ENCODE peak calls at places on chromosomes 2 and 18, in nine cellular contexts. F is bronchial epithelial cell, G is dorsolateral prefrontal cortex, E is heart left ventricle, X is fibroblast of lung, L is body of pancreas, H is coronary artery, P is lower lobe of right lung, R is PC-3. Y is an unnamed sample.

GRCh38 chr2:10331033-10331701 is 28.5 kb downstream of the HPCAL1 start:
- DNase-seq in F (no peak), G (no peak), E (peak; percentile 80), X (peak; percentile 37), L (no peak), H (no peak), P (peak; percentile 88), R (peak; percentile 61), Y (peak; percentile 62)

GRCh38 chr2:226423498-226423960 is 376.1 kb downstream of the IRS1 start:
- DNase-seq in F (peak; percentile 47), G (peak; percentile 37), E (no peak), X (peak; percentile 31), L (peak; percentile 16), H (no peak), P (peak; percentile 58), R (peak; percentile 80), Y (no peak)

GRCh38 chr18:6484659-6485058 is 69.9 kb upstream of the L3MBTL4 start:
- DNase-seq in F (no peak), G (no peak), E (no peak), X (no peak), L (no peak), H (no peak), P (no peak), R (no peak), Y (no peak)

GRCh38 chr2:68418855-68419254 is 48.2 kb downstream of the FBXO48 start:
- DNase-seq in F (no peak), G (no peak), E (no peak), X (no peak), L (no peak), H (no peak), P (no peak), R (no peak), Y (no peak)

GRCh38 chr2:222797308-222797707 is 63.5 kb upstream of the ACSL3 start:
- DNase-seq in F (no peak), G (no peak), E (no peak), X (peak; percentile 51), L (no peak), H (no peak), P (no peak), R (peak; percentile 40), Y (no peak)

GRCh38 chr2:46815121-46815802 is 100.3 kb downstream of the MCFD2 start:
- DNase-seq in F (no peak), G (no peak), E (no peak), X (no peak), L (no peak), H (no peak), P (no peak), R (no peak), Y (no peak)

GRCh38 chr2:190879474-190880373 is 897 bp upstream of the GLS start:
- DNase-seq in F (no peak), G (no peak), E (no peak), X (no peak), L (peak; percentile 15), H (no peak), P (no peak), R (no peak), Y (no peak)

GRCh38 chr18:22283397-22283796 is 114.0 kb downstream of the GATA6 start:
- DNase-seq in F (peak; percentile 70), G (no peak), E (no peak), X (no peak), L (no peak), H (no peak), P (no peak), R (no peak), Y (no peak)

GRCh38 chr18:57898506-57899124 is 95.5 kb upstream of the ATP8B1 start:
- DNase-seq in F (peak; percentile 83), G (no peak), E (no peak), X (peak; percentile 95), L (no peak), H (no peak), P (no peak), R (peak; percentile 33), Y (no peak)

GRCh38 chr2:191620144-191620543 is 57.8 kb upstream of the NABP1 start:
- DNase-seq in F (peak; percentile 65), G (no peak), E (no peak), X (no peak), L (no peak), H (no peak), P (no peak), R (no peak), Y (no peak)

GRCh38 chr18:32200766-32201165 is 10.9 kb downstream of the MEP1B start:
- DNase-seq in F (no peak), G (no peak), E (no peak), X (peak; percentile 1), L (no peak), H (no peak), P (no peak), R (no peak), Y (no peak)

GRCh38 chr2:199460101-199460671 is 2.4 kb upstream of the SATB2 start:
- DNase-seq in F (peak; percentile 20), G (no peak), E (no peak), X (peak; percentile 67), L (no peak), H (no peak), P (no peak), R (peak; percentile 35), Y (no peak)

GRCh38 chr2:129056309-129056958 is 737.8 kb upstream of the HS6ST1 start:
- DNase-seq in F (peak; percentile 99), G (no peak), E (no peak), X (no peak), L (no peak), H (no peak), P (no peak), R (no peak), Y (no peak)

GRCh38 chr2:20838016-20838415 is 15.1 kb upstream of the LDAH start:
- DNase-seq in F (no peak), G (no peak), E (no peak), X (no peak), L (no peak), H (no peak), P (no peak), R (no peak), Y (no peak)

GRCh38 chr2:181575650-181576025 is 81.3 kb downstream of the CERKL start:
- DNase-seq in F (peak; percentile 1), G (no peak), E (no peak), X (no peak), L (no peak), H (no peak), P (no peak), R (no peak), Y (no peak)

GRCh38 chr2:137943948-137944347 is 20.3 kb upstream of the HNMT start:
- DNase-seq in F (no peak), G (no peak), E (no peak), X (no peak), L (no peak), H (no peak), P (no peak), R (no peak), Y (no peak)
- TF ChIP-seq CTCF in F (no peak), G (no peak), E (no peak), X (no peak), L (no peak), H (no peak), P (no peak), R (no peak), Y (no peak)

DNA sequence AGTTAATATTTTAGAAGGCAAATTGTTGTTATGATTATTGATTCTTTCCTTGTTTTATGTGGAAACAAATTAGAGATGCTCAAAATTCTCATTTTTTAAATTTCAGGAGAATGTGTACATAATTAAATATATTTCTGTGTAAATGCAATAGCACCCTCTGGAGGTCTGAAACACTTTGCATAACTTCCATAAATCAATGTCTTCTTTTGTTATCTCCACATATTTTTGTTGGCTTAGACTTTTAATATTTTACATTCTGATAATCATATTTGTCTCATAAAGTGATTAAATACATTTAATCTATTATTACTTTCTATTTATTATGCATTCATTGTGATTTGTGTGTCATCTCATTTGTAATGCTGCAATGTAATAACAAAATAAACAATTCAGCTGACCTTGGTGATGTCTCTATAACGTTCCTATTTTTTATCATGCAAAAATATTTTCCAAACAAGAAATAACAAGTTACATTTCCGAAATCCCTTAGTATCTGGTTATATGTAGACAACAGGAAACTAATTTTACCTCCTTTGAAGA is 201.8 kb upstream of the GALNT5 start:
- DNase-seq in F (peak; percentile 49), G (no peak), E (no peak), X (peak; percentile 80), L (no peak), H (no peak), P (no peak), R (peak; percentile 58), Y (no peak)
- TF ChIP-seq CTCF in F (peak; percentile 33), G (peak; percentile 67), E (peak; percentile 32), X (no peak), L (peak; percentile 35), H (no peak), P (peak; percentile 42), R (peak; percentile 80), Y (peak; percentile 60)

GRCh38 chr2:88690591-88691338 is 708 bp upstream of the RPIA start:
- DNase-seq in F (peak; percentile 76), G (no peak), E (peak; percentile 36), X (no peak), L (peak; percentile 68), H (peak; percentile 74), P (peak; percentile 57), R (peak; percentile 55), Y (no peak)
- TF ChIP-seq CTCF in F (peak; percentile 40), G (no peak), E (no peak), X (no peak), L (peak; percentile 43), H (no peak), P (no peak), R (no peak), Y (no peak)

DNA sequence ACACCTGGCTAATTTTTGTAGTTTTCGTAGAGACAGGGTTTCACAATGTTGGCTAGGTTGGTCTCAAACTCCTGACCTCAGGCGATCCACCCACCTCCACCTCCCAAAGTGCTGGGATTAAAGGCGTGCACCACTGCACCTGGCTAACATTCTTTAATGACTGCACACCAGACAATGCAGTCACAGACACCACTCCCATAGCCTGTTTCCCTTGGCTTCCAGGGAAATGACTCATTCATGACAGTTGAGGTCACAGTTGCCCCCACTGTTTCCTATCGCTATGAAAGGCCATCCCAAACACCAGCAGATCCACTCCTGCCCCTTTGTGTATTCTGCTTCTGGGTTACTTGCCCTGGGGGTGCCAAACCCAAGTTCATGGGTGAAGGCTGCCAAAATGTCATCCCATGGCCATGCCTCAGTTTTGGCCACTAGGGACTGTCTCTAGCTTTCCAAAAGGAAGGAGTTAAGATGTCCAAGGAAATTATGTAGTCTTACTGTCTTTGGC is 8.7 kb downstream of the CHMP1B start:
- DNase-seq in F (peak; percentile 99), G (no peak), E (no peak), X (peak; percentile 64), L (no peak), H (no peak), P (no peak), R (peak; percentile 98), Y (no peak)
- TF ChIP-seq CTCF in F (peak; percentile 31), G (no peak), E (no peak), X (peak; percentile 13), L (no peak), H (no peak), P (no peak), R (peak; percentile 70), Y (no peak)

DNA sequence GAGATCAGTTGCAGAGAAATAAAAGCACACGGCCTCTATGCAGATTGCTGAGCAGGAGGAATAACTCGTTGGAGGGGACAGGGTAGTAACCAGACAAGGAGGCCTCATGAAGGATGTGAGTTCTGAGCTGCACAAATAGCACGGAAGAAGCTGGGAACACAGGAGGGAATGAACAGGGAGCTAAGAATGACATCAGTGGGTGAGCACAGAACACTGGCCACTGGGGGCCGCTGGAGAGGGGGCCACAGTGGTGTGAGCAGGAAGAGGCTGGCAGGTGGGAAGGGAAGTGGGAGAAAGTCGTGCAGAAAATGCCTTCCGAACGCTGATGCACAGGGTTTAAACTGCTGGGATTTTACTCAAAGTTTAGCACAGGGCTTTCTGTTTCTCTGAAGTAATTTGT is 61.0 kb downstream of the ZAP70 start:
- DNase-seq in F (no peak), G (no peak), E (no peak), X (no peak), L (no peak), H (no peak), P (no peak), R (peak; percentile 32), Y (no peak)
- TF ChIP-seq CTCF in F (peak; percentile 40), G (no peak), E (peak; percentile 21), X (peak; percentile 10), L (peak; percentile 20), H (no peak), P (no peak), R (peak; percentile 69), Y (no peak)